ENCODE peak calls at places on chromosomes 6 and 20, in ten cellular contexts. H, V, Y, I, T, J, G, S, Z and B are unnamed samples.

GRCh38 chr6:97919631-97920030 is 636.6 kb upstream of the MMS22L start:
- DNase-seq in H (no peak), V (no peak), Y (no peak), I (no peak), T (no peak), J (no peak), G (no peak), S (no peak), Z (peak; percentile 13), B (no peak)

GRCh38 chr20:24695529-24696225 is 226.2 kb downstream of the SYNDIG1 start:
- DNase-seq in H (peak; percentile 79), V (no peak), Y (no peak), I (no peak), T (no peak), J (no peak), G (no peak), S (peak; percentile 85), Z (no peak), B (peak; percentile 25)

GRCh38 chr20:10434467-10434831 is 427 bp upstream of the MKKS start:
- DNase-seq in H (peak; percentile 99), V (peak; percentile 100), Y (peak; percentile 99), I (peak; percentile 98), T (peak; percentile 93), J (peak; percentile 99), G (peak; percentile 94), S (peak; percentile 98), Z (peak; percentile 100), B (peak; percentile 98)

GRCh38 chr6:41577865-41578713 is 31.9 kb downstream of the FOXP4 start:
- DNase-seq in H (peak; percentile 60), V (peak; percentile 37), Y (peak; percentile 70), I (no peak), T (no peak), J (peak; percentile 88), G (peak; percentile 51), S (no peak), Z (peak; percentile 68), B (no peak)

GRCh38 chr6:11500008-11500407 is 37.5 kb upstream of the TMEM170B start:
- DNase-seq in H (peak; percentile 56), V (peak; percentile 86), Y (peak; percentile 53), I (no peak), T (no peak), J (no peak), G (no peak), S (no peak), Z (peak; percentile 91), B (no peak)

GRCh38 chr20:46438156-46438750 is 31.8 kb upstream of the ELMO2 start:
- DNase-seq in H (peak; percentile 31), V (peak; percentile 56), Y (peak; percentile 34), I (no peak), T (no peak), J (peak; percentile 65), G (no peak), S (no peak), Z (peak; percentile 21), B (no peak)

GRCh38 chr20:33549229-33549628 is 59.3 kb downstream of the CBFA2T2 start:
- DNase-seq in H (no peak), V (peak; percentile 8), Y (no peak), I (no peak), T (no peak), J (no peak), G (no peak), S (no peak), Z (no peak), B (no peak)

GRCh38 chr6:66328181-66328580 is 621.2 kb upstream of the EYS start:
- DNase-seq in H (no peak), V (no peak), Y (peak; percentile 16), I (no peak), T (no peak), J (no peak), G (no peak), S (no peak), Z (peak; percentile 35), B (no peak)

GRCh38 chr6:35024601-35025054 is 116.5 kb downstream of the TCP11 start:
- DNase-seq in H (peak; percentile 90), V (peak; percentile 87), Y (peak; percentile 71), I (no peak), T (no peak), J (peak; percentile 75), G (no peak), S (no peak), Z (peak; percentile 70), B (no peak)

GRCh38 chr20:23155141-23155590 is 69.0 kb upstream of the CD93 start:
- DNase-seq in H (no peak), V (no peak), Y (no peak), I (no peak), T (peak; percentile 72), J (no peak), G (no peak), S (peak; percentile 79), Z (no peak), B (no peak)

GRCh38 chr6:165821754-165822153 is 158.7 kb upstream of the PDE10A start:
- DNase-seq in H (no peak), V (no peak), Y (no peak), I (no peak), T (no peak), J (no peak), G (no peak), S (no peak), Z (no peak), B (no peak)

GRCh38 chr20:3687655-3688054 is 5.8 kb upstream of the ADAM33 start:
- DNase-seq in H (no peak), V (peak; percentile 75), Y (peak; percentile 48), I (no peak), T (no peak), J (peak; percentile 48), G (no peak), S (no peak), Z (peak; percentile 59), B (no peak)

GRCh38 chr6:37732688-37733087 is 35.0 kb upstream of the MDGA1 start:
- DNase-seq in H (no peak), V (no peak), Y (no peak), I (no peak), T (no peak), J (no peak), G (no peak), S (no peak), Z (no peak), B (no peak)

GRCh38 chr6:148776321-148776966 is 29.6 kb downstream of the UST start:
- DNase-seq in H (peak; percentile 84), V (peak; percentile 83), Y (peak; percentile 50), I (peak; percentile 61), T (no peak), J (no peak), G (no peak), S (no peak), Z (peak; percentile 86), B (no peak)

GRCh38 chr6:1424306-1424927 is 35.0 kb downstream of the FOXF2 start:
- DNase-seq in H (peak; percentile 53), V (peak; percentile 59), Y (peak; percentile 61), I (no peak), T (no peak), J (peak; percentile 77), G (peak; percentile 30), S (no peak), Z (peak; percentile 43), B (peak; percentile 75)

GRCh38 chr20:61837200-61837599 is 228.5 kb downstream of the TAF4 start:
- DNase-seq in H (no peak), V (no peak), Y (no peak), I (no peak), T (no peak), J (no peak), G (no peak), S (no peak), Z (no peak), B (no peak)

GRCh38 chr6:33390767-33391277 is 801 bp upstream of the KIFC1 start:
- DNase-seq in H (no peak), V (no peak), Y (no peak), I (no peak), T (no peak), J (no peak), G (no peak), S (no peak), Z (no peak), B (no peak)

GRCh38 chr6:111533087-111533784 is 50.2 kb upstream of the REV3L start:
- DNase-seq in H (no peak), V (no peak), Y (no peak), I (no peak), T (no peak), J (no peak), G (no peak), S (no peak), Z (no peak), B (no peak)

GRCh38 chr6:101728388-101728787 is 334.9 kb downstream of the GRIK2 start:
- DNase-seq in H (no peak), V (no peak), Y (no peak), I (no peak), T (no peak), J (no peak), G (no peak), S (no peak), Z (no peak), B (no peak)
- H3K4me3 ChIP-seq in H (no peak overlapping the region), V (no peak overlapping the region), Y (no peak overlapping the region), I (no peak overlapping the region), T (no peak overlapping the region), J (no peak overlapping the region), G (no peak overlapping the region), S (no peak overlapping the region), Z (no peak overlapping the region), B (no peak overlapping the region)

GRCh38 chr20:57772349-57772964 is 62.6 kb upstream of the PMEPA1 start:
- DNase-seq in H (peak; percentile 85), V (peak; percentile 47), Y (no peak), I (peak; percentile 44), T (peak; percentile 95), J (peak; percentile 25), G (no peak), S (no peak), Z (peak; percentile 82), B (peak; percentile 33)
- H3K4me3 ChIP-seq in H (no peak overlapping the region), V (no peak overlapping the region), Y (no peak overlapping the region), I (no peak overlapping the region), T (no peak overlapping the region), J (no peak overlapping the region), G (no peak overlapping the region), S (no peak overlapping the region), Z (no peak overlapping the region), B (no peak overlapping the region)

GRCh38 chr6:117547688-117548621 is 54.4 kb downstream of the GOPC start:
- DNase-seq in H (no peak), V (peak; percentile 50), Y (peak; percentile 69), I (no peak), T (no peak), J (no peak), G (peak; percentile 71), S (no peak), Z (peak; percentile 65), B (peak; percentile 74)
- H3K4me3 ChIP-seq in H (no peak overlapping the region), V (peak overlapping the region; percentile 44), Y (no peak overlapping the region), I (no peak overlapping the region), T (no peak overlapping the region), J (no peak overlapping the region), G (peak overlapping the region; percentile 2), S (peak overlapping the region; percentile 51), Z (no peak overlapping the region), B (peak overlapping the region; percentile 57)

DNA sequence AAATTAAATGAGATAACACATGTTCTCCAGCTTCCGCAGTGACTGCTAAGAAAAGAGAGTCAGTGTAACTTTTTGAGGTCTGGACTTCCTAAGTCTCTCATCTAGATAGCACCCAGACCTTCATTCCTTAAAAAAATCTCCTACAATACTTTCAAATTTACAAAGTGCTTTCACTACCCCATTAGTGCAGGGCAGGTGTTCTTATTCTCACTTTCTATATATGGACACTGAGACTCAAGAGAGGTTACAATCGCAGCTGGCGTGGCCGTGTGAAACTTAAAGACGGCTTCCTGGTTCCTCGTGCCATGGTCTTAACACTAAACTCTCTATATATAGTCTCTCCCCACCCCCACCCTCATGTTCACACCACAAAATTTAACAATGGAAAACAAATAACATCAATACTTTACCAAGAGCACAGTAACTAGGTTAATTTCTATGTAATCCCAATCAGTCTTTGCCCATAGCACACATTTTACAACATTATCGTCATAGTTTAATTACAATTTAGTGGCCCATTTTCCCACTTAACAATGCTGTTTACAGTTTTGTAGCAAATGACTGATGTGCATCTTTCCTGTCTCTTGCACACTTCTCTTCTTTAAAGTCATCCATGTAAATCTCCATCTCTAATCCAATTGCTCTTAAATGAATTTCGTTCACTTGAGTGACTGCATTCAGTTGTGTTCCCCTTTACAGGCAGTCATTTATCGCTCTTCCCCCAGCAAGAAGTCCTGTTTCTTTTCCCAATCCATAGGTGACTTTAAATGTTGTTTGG is 78.8 kb upstream of the ARID1B start:
- DNase-seq in H (no peak), V (no peak), Y (no peak), I (no peak), T (no peak), J (peak; percentile 67), G (no peak), S (no peak), Z (no peak), B (no peak)
- H3K4me3 ChIP-seq in H (no peak overlapping the region), V (no peak overlapping the region), Y (no peak overlapping the region), I (no peak overlapping the region), T (no peak overlapping the region), J (no peak overlapping the region), G (no peak overlapping the region), S (no peak overlapping the region), Z (no peak overlapping the region), B (no peak overlapping the region)